ENCODE peak calls at places on chromosome 11, in six cellular contexts. B is body of pancreas, T is uterus, E is tibial nerve, Z is vagina, D is Peyer's patch. X is an unnamed sample.

GRCh38 chr11:128933481-128934178 is 9.0 kb downstream of the TP53AIP1 start:
- DNase-seq in B (no peak), T (no peak), E (no peak), Z (no peak), D (no peak), X (no peak)

GRCh38 chr11:10305964-10306918 is 1.4 kb downstream of the ADM start:
- DNase-seq in B (peak), T (peak), E (no peak), Z (no peak), D (peak), X (no peak)

GRCh38 chr11:46463701-46464100 is 72.1 kb upstream of the CHRM4 start:
- DNase-seq in B (no peak), T (no peak), E (no peak), Z (no peak), D (no peak), X (no peak)

GRCh38 chr11:123000721-123001120 is 19.1 kb upstream of the BSX start:
- DNase-seq in B (no peak), T (no peak), E (no peak), Z (no peak), D (no peak), X (no peak)

GRCh38 chr11:8610532-8611116 is 16.6 kb upstream of the STK33 start:
- DNase-seq in B (no peak), T (no peak), E (no peak), Z (no peak), D (no peak), X (no peak)

GRCh38 chr11:10666556-10666955 is 27.0 kb downstream of the IRAG1 start:
- DNase-seq in B (no peak), T (no peak), E (no peak), Z (no peak), D (no peak), X (no peak)

GRCh38 chr11:62923634-62924411 is 2.7 kb upstream of the CHRM1 start:
- DNase-seq in B (no peak), T (no peak), E (no peak), Z (no peak), D (peak), X (no peak)

GRCh38 chr11:114340311-114341131 is 44.3 kb downstream of the NNMT start:
- DNase-seq in B (peak), T (peak), E (peak), Z (no peak), D (peak), X (peak)

GRCh38 chr11:29200776-29201574 is 815.9 kb downstream of the KCNA4 start:
- DNase-seq in B (no peak), T (no peak), E (no peak), Z (no peak), D (peak), X (no peak)

GRCh38 chr11:36300651-36301050 is 4.6 kb downstream of the PRR5L start:
- DNase-seq in B (peak), T (peak), E (peak), Z (no peak), D (peak), X (peak)

GRCh38 chr11:121520243-121521144 is 67.7 kb upstream of the SORL1-AS1 start:
- DNase-seq in B (no peak), T (no peak), E (no peak), Z (no peak), D (no peak), X (no peak)

GRCh38 chr11:72613450-72613849 is 60.8 kb downstream of the PDE2A start:
- DNase-seq in B (no peak), T (no peak), E (no peak), Z (no peak), D (no peak), X (no peak)

GRCh38 chr11:2933376-2934056 is 4.3 kb upstream of the PHLDA2 start:
- DNase-seq in B (peak), T (no peak), E (no peak), Z (no peak), D (peak), X (peak)
- TF ChIP-seq POLR2A in B (no peak), T (no peak), E (no peak), Z (no peak), D (no peak), X (no peak)

DNA sequence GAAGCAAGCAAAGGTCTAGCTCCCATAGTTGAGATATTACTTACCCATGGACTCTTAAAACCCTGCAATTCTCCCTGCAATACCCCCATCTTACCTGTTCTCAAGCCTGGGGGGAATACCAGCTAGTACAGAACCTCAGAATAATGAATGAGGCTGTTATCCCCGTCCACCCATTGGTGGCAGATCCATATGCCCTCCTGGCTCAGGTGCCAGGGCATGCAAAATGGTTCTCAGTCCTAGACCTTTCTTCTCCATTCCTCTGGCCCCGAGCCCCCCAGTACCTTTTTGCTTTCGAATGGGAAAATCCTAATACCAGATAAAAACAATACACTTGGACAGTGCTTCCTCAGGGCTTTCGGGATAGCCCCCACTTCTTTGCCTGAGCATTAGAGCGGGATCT is 86.4 kb downstream of the PIWIL4 start:
- DNase-seq in B (no peak), T (no peak), E (no peak), Z (no peak), D (no peak), X (no peak)
- TF ChIP-seq CTCF in B (no peak), T (no peak), E (no peak), Z (no peak), D (no peak), X (no peak)

DNA sequence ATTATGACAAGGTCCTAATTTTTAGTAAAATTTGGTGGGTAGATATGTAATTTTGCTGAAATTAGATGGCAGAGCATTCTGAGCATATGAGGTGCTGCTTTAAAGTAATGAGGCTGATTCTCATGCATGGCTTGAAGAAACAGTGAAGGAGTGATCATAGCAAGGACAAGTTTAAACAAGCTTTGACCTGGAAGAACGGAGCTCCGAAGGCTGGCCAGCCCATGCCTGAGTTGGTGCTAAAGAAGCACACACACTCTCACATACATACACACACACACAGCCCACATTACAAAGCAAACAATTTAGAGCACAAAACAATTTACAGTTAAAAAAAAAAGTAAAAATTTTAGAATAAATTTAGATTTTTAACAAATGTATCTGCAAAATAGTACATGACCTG is 150.7 kb downstream of the DCDC1 start:
- DNase-seq in B (no peak), T (no peak), E (no peak), Z (no peak), D (no peak), X (peak)
- H3K4me3 ChIP-seq in B (no peak), T (no peak), E (no peak), Z (no peak), D (no peak), X (no peak)

GRCh38 chr11:32829680-32830412 is at the start of gene PRRG4:
- DNase-seq in B (peak), T (peak), E (peak), Z (no peak), D (peak), X (peak)
- TF ChIP-seq POLR2A in B (peak), T (peak), E (peak), Z (no peak), D (peak), X (no peak)

GRCh38 chr11:124745835-124746620 is 6.0 kb downstream of the VSIG2 start:
- DNase-seq in B (no peak), T (no peak), E (no peak), Z (no peak), D (peak), X (no peak)
- TF ChIP-seq CTCF in B (no peak), T (no peak), E (no peak), Z (no peak), D (peak), X (no peak)

GRCh38 chr11:86510674-86511073 is 136.0 kb downstream of the CCDC81 start:
- DNase-seq in B (no peak), T (no peak), E (no peak), Z (no peak), D (no peak), X (no peak)
- H3K4me3 ChIP-seq in B (no peak), T (no peak), E (no peak), Z (no peak), D (no peak), X (no peak)

DNA sequence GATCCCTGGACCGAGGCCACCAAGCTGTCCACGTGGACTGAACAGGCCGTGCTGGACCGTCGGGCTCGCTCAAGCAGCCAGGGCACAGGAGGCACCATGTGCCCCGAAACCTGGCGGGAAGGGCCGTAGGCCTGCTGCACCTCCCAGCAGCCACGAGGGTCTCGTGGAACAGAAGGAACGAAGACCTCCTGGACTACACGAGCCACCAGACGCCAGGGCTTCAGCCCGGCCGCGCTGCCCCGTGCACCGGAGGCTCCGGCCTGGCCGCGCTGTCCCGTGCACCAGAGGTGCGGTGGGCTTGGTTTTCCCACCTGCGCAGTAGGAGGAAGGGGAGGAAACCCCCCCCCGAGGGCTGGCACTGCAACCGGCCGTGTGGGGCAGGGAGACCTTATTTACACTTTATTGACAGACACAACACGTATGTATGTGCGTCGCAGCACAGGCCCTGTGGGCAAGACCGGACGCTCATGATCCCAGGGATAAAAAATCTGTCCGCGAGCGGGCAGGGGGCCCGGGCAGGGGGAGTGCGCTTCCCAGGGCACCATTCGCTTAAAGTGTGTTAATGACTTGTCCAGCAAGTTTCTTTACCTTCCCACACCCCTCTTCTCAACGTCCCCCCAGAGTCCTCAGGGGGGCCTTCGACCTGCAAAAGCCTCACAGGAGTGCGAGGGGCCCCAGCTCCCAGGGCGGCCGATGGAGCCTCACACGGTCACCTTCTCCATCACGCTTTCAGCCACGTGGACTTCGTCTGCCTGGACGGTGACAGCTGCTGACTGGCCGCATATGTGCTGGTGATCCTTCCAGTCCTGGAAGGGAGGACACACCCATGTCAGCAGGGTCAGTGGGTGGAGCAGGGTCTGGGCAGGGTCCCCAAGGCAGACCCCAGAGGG is 7.0 kb downstream of the DRD4 start:
- DNase-seq in B (no peak), T (no peak), E (no peak), Z (no peak), D (no peak), X (no peak)
- TF ChIP-seq POLR2A in B (no peak), T (no peak), E (no peak), Z (no peak), D (no peak), X (no peak)

GRCh38 chr11:81966340-81966739 is 767.3 kb downstream of the FAM181B start:
- DNase-seq in B (no peak), T (no peak), E (no peak), Z (no peak), D (no peak), X (no peak)

GRCh38 chr11:81959341-81959740 is 774.3 kb downstream of the FAM181B start:
- DNase-seq in B (no peak), T (no peak), E (no peak), Z (no peak), D (no peak), X (no peak)

GRCh38 chr11:81967242-81967641 is 766.4 kb downstream of the FAM181B start:
- DNase-seq in B (no peak), T (no peak), E (no peak), Z (no peak), D (no peak), X (no peak)

DNA sequence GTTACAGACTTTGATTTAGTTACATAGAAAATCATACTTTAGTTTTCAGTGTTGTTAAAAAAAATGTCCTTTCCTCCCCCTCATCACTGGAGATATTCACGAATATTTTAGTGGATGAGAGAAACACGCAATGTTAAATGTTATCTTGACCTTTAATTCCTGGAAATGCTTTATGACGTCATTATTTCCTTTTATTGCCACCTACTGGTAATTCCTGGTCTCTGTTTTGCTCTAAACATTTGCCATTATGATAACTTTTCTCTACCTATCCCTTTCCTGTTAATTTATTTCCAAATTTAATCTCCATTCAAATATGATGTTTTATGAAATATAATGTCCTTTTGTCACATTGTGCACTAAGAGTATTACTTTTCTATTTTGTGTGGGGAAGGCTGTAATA is 770.6 kb downstream of the FAM181B start:
- DNase-seq in B (no peak), T (no peak), E (no peak), Z (no peak), D (no peak), X (no peak)
- TF ChIP-seq CTCF in B (no peak), T (no peak), E (no peak), Z (no peak), D (no peak), X (no peak)